ENCODE peak calls at places on chromosomes 6 and 20, in seven cellular contexts. C, O, N, G, M, B and U are unnamed samples.

GRCh38 chr20:50518270-50518721 is 8.1 kb downstream of the PTPN1 start:
- DNase-seq in G (no peak), M (no peak), N (no peak), B (no peak), O (no peak), C (no peak), U (no peak)

GRCh38 chr20:50953196-50953595 is 5.1 kb downstream of the DPM1 start:
- DNase-seq in G (no peak), O (no peak), M (no peak), C (no peak), N (no peak), B (no peak), U (no peak)

GRCh38 chr20:33791959-33792597 is 19.1 kb upstream of the CHMP4B start:
- DNase-seq in C (no peak), O (peak; percentile 53), N (no peak), G (peak; percentile 82), M (no peak), B (peak; percentile 71), U (no peak)

GRCh38 chr6:128135325-128135724 is 234.5 kb upstream of the THEMIS start:
- DNase-seq in G (no peak), N (no peak), B (no peak), M (no peak), C (no peak), O (no peak), U (no peak)

GRCh38 chr6:112480551-112480950 is 133.4 kb downstream of the RFPL4B start:
- DNase-seq in B (no peak), O (no peak), M (no peak), G (no peak), C (no peak), N (no peak), U (no peak)

GRCh38 chr6:16285467-16286150 is 47.2 kb downstream of the GMPR start:
- DNase-seq in M (no peak), C (no peak), O (no peak), G (no peak), B (no peak), N (no peak), U (no peak)

GRCh38 chr6:34465551-34466241 is at the start of gene PACSIN1:
- DNase-seq in N (peak; percentile 14), O (peak; percentile 65), G (no peak), M (no peak), C (no peak), B (peak; percentile 81), U (no peak)

GRCh38 chr6:140317957-140318356 is 943.5 kb upstream of the CITED2 start:
- DNase-seq in N (no peak), B (no peak), O (no peak), G (no peak), M (no peak), C (no peak), U (no peak)

GRCh38 chr6:130624046-130624445 is 203.2 kb upstream of the SMLR1 start:
- DNase-seq in O (no peak), C (no peak), B (no peak), N (no peak), G (no peak), M (peak; percentile 60), U (no peak)

GRCh38 chr6:33958863-33959651 is 155.3 kb upstream of the MLN start:
- DNase-seq in G (no peak), C (no peak), M (no peak), O (no peak), N (no peak), B (no peak), U (no peak)

GRCh38 chr6:157587127-157587729 is 206.2 kb downstream of the ZDHHC14 start:
- DNase-seq in N (no peak), O (no peak), C (peak; percentile 68), G (no peak), M (no peak), B (no peak), U (no peak)

GRCh38 chr6:166672146-166672545 is 45.1 kb upstream of the RPS6KA2 start:
- DNase-seq in O (no peak), B (no peak), C (no peak), N (no peak), M (no peak), G (no peak), U (no peak)

GRCh38 chr6:13709698-13710551 is 1.7 kb downstream of the RANBP9 start:
- DNase-seq in B (no peak), M (no peak), O (no peak), C (no peak), N (no peak), G (no peak), U (peak; percentile 52)

GRCh38 chr20:51400051-51400926 is 142.2 kb downstream of the NFATC2 start:
- DNase-seq in C (no peak), G (no peak), N (no peak), M (peak; percentile 89), B (no peak), O (peak; percentile 63), U (no peak)

GRCh38 chr20:34815636-34816035 is 9.8 kb downstream of the NCOA6 start:
- DNase-seq in B (no peak), C (no peak), O (no peak), N (no peak), M (no peak), G (no peak), U (no peak)

GRCh38 chr20:22616551-22616950 is 32.2 kb upstream of the FOXA2 start:
- DNase-seq in N (no peak), B (no peak), O (no peak), C (peak; percentile 66), G (no peak), M (no peak), U (no peak)

DNA sequence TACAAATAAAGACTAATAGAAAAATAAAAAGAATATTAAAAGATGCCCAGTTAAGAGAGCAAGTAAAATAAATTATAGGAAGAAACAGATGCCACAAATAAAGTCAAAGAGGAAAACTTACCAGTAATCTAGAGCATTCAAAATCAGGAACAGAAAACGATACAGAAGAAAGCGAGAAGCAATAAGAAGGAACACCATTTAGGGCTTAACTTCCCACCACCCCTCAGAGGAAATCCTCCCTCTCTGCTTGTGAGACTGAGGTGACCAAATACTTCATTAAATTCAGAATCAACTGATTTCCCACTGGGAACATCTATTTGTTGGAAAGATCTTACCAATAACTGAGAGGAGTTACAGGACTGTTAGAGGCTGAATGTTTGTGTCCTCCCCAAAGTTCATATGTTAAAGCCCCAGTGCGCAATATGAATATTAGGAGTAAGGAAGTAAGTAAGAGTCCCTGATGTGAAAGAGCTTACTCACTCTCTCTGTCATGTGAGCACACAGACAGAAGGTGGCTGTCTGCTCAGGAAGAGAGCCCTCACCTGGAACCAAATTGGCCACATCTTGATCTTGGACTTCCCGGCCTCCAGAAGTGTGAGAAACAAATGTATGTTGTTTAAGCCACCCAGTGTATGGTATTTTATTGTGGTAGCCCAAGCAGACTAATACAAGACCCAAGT is 19.5 kb downstream of the KATNA1 start:
- DNase-seq in C (no peak), N (no peak), B (no peak), G (no peak), O (no peak), M (peak; percentile 44), U (no peak)
- TF ChIP-seq POLR2AphosphoS5 in C (no peak), N (no peak), B (no peak), G (no peak), O (no peak), M (no peak), U (no peak)

GRCh38 chr6:73516712-73517489 is 3.9 kb downstream of the EEF1A1 start:
- DNase-seq in C (no peak), M (no peak), G (no peak), O (no peak), B (no peak), N (no peak), U (no peak)

GRCh38 chr6:73514746-73515110 is 6.1 kb downstream of the EEF1A1 start:
- DNase-seq in N (no peak), C (no peak), O (no peak), G (no peak), B (no peak), M (no peak), U (no peak)

GRCh38 chr6:73511796-73512195 is 9.0 kb downstream of the EEF1A1 start:
- DNase-seq in C (no peak), N (no peak), O (no peak), B (no peak), M (no peak), G (no peak), U (no peak)

GRCh38 chr6:73513496-73513854 is 7.4 kb downstream of the EEF1A1 start:
- DNase-seq in O (no peak), B (no peak), M (no peak), C (no peak), N (no peak), G (no peak), U (no peak)

DNA sequence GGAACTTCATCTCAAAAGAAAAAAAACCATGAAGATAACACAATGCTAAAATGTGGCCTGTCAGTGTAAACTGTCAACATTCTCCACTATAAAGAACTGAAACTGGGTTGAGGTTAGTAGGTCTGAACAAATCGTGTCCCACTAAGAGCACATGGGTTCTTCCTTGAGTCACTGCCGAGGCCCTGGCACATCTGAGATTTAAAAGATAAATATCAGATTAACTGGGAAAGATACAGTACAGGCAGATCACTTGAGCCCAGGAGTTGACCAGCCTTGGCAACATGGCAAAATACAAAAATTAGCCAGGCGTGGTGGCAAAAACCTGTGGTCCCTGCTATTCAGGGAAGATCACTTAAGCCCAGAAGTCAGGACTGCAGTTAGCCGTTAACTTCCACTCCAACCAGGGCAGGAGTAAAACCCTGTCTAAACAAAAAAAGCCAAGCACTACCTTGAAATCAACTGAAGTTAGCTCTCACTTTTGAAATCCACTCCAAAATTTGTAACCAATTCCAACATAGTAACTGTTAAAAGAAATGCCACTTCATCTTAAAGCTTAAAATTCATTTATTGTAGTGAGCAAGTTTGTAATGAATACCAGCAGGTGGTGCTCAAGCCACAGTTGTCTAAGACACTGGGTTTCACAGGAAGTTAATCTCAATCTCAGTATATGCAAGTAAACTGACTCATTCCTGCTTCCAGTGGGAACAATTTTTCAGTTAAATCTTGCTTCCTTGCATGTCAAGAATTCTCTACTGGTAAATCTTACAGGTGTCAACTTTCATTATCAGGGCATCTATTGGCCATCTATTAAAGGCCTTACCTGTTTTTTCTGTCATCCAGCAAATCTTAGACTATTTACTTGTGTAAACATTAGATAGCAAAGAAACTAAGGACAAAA is 5.4 kb downstream of the EEF1A1 start:
- DNase-seq in M (no peak), G (peak; percentile 71), O (no peak), B (no peak), N (peak; percentile 65), C (no peak), U (peak; percentile 75)
- TF ChIP-seq POLR2AphosphoS5 in M (peak; percentile 79), G (peak; percentile 49), O (peak; percentile 92), B (no peak), N (no peak), C (peak; percentile 47), U (peak; percentile 49)

DNA sequence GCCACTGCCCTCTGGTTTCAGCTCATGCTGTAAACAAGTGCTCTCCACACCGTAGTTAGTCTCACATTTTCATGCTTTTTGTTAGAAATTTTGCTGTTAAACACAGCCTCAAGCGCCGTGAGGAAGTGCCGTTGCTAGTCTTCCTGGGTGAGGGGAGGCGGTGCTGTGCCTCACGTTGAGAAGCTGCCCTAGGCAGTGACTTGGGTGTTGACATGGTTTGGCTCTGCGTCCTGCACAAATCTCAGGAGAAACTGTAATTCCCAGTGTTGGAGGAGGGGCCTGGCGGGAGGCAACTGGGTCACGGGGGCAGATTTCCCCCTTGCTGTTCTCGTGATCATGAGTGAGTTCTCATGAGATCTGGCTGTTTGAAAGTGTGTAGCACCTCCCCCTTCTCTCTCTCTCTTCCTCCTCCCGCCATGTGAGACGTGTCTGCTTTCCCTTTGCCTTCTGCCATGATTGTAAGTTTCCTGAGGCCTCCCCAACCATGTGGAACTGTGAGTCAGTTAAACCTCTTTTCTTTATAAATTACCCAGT is 95.8 kb downstream of the ERMARD start:
- DNase-seq in M (no peak), G (no peak), O (no peak), C (no peak), B (no peak), N (no peak), U (no peak)
- TF ChIP-seq POLR2AphosphoS5 in M (no peak), G (no peak), O (no peak), C (no peak), B (no peak), N (no peak), U (no peak)

GRCh38 chr6:44253307-44254101 is 3.8 kb downstream of the SLC35B2 start:
- DNase-seq in B (no peak), N (no peak), O (no peak), G (no peak), C (no peak), M (no peak), U (no peak)
- TF ChIP-seq POLR2AphosphoS5 in B (no peak), N (no peak), O (peak; percentile 20), G (no peak), C (no peak), M (peak; percentile 67), U (peak; percentile 14)